ENCODE peak calls at places on chromosomes 4 and X, in nine cellular contexts. One of them, this sample, is unnamed.

GRCh38 chr4:145945431-145946155 is 7.0 kb upstream of the ZNF827 start:
- DNase-seq in stimulated activated CD4-positive, alpha-beta T cell treated with anti-CD3 and anti-CD28 coated beads, Interleukin-12 subunit alpha, Interleukin-12 subunit beta, amount 100 ng/mL, for 4 hours: no peak
- DNase-seq in WTC11: no peak
- DNase-seq in mesenteric fat pad: no peak
- DNase-seq in fibroblast of the aortic adventitia: no peak
- DNase-seq in pons: no peak
- DNase-seq in head of caudate nucleus: no peak
- DNase-seq in MM.1S: no peak
- DNase-seq in CD4-positive, CD25-positive, alpha-beta regulatory T cell: no peak
- DNase-seq in this sample: no peak

GRCh38 chrX:134538316-134538715 is 78.4 kb downstream of the HPRT1 start:
- DNase-seq in stimulated activated CD4-positive, alpha-beta T cell treated with anti-CD3 and anti-CD28 coated beads, Interleukin-12 subunit alpha, Interleukin-12 subunit beta, amount 100 ng/mL, for 4 hours: no peak
- DNase-seq in WTC11: no peak
- DNase-seq in mesenteric fat pad: no peak
- DNase-seq in fibroblast of the aortic adventitia: no peak
- DNase-seq in pons: no peak
- DNase-seq in head of caudate nucleus: no peak
- DNase-seq in MM.1S: no peak
- DNase-seq in CD4-positive, CD25-positive, alpha-beta regulatory T cell: no peak
- DNase-seq in this sample: no peak

GRCh38 chr4:23237771-23238170 is 545.0 kb downstream of the GBA3 start:
- DNase-seq in stimulated activated CD4-positive, alpha-beta T cell treated with anti-CD3 and anti-CD28 coated beads, Interleukin-12 subunit alpha, Interleukin-12 subunit beta, amount 100 ng/mL, for 4 hours: no peak
- DNase-seq in WTC11: no peak
- DNase-seq in mesenteric fat pad: no peak
- DNase-seq in fibroblast of the aortic adventitia: no peak
- DNase-seq in pons: peak; percentile 10
- DNase-seq in head of caudate nucleus: peak; percentile 15
- DNase-seq in MM.1S: no peak
- DNase-seq in CD4-positive, CD25-positive, alpha-beta regulatory T cell: no peak
- DNase-seq in this sample: no peak

GRCh38 chr4:10315638-10316037 is 141.6 kb downstream of the ZNF518B start:
- DNase-seq in stimulated activated CD4-positive, alpha-beta T cell treated with anti-CD3 and anti-CD28 coated beads, Interleukin-12 subunit alpha, Interleukin-12 subunit beta, amount 100 ng/mL, for 4 hours: no peak
- DNase-seq in WTC11: no peak
- DNase-seq in mesenteric fat pad: no peak
- DNase-seq in fibroblast of the aortic adventitia: no peak
- DNase-seq in pons: no peak
- DNase-seq in head of caudate nucleus: no peak
- DNase-seq in MM.1S: no peak
- DNase-seq in CD4-positive, CD25-positive, alpha-beta regulatory T cell: no peak
- DNase-seq in this sample: no peak

GRCh38 chr4:87118826-87119225 is 101.6 kb downstream of the KLHL8 start:
- DNase-seq in stimulated activated CD4-positive, alpha-beta T cell treated with anti-CD3 and anti-CD28 coated beads, Interleukin-12 subunit alpha, Interleukin-12 subunit beta, amount 100 ng/mL, for 4 hours: no peak
- DNase-seq in WTC11: no peak
- DNase-seq in mesenteric fat pad: no peak
- DNase-seq in fibroblast of the aortic adventitia: peak; percentile 68
- DNase-seq in pons: no peak
- DNase-seq in head of caudate nucleus: no peak
- DNase-seq in MM.1S: no peak
- DNase-seq in CD4-positive, CD25-positive, alpha-beta regulatory T cell: no peak
- DNase-seq in this sample: peak; percentile 2

GRCh38 chr4:112170451-112170993 is 25.3 kb downstream of the FAM241A start:
- DNase-seq in stimulated activated CD4-positive, alpha-beta T cell treated with anti-CD3 and anti-CD28 coated beads, Interleukin-12 subunit alpha, Interleukin-12 subunit beta, amount 100 ng/mL, for 4 hours: no peak
- DNase-seq in WTC11: no peak
- DNase-seq in mesenteric fat pad: no peak
- DNase-seq in fibroblast of the aortic adventitia: peak; percentile 89
- DNase-seq in pons: no peak
- DNase-seq in head of caudate nucleus: no peak
- DNase-seq in MM.1S: no peak
- DNase-seq in CD4-positive, CD25-positive, alpha-beta regulatory T cell: no peak
- DNase-seq in this sample: no peak

GRCh38 chr4:602559-602942 is 22.8 kb upstream of the PDE6B start:
- DNase-seq in stimulated activated CD4-positive, alpha-beta T cell treated with anti-CD3 and anti-CD28 coated beads, Interleukin-12 subunit alpha, Interleukin-12 subunit beta, amount 100 ng/mL, for 4 hours: peak; percentile 58
- DNase-seq in WTC11: peak; percentile 99
- DNase-seq in mesenteric fat pad: no peak
- DNase-seq in fibroblast of the aortic adventitia: no peak
- DNase-seq in pons: peak; percentile 23
- DNase-seq in head of caudate nucleus: peak; percentile 70
- DNase-seq in MM.1S: no peak
- DNase-seq in CD4-positive, CD25-positive, alpha-beta regulatory T cell: no peak
- DNase-seq in this sample: no peak

GRCh38 chrX:105701310-105702052 is 120.9 kb upstream of the NRK start:
- DNase-seq in stimulated activated CD4-positive, alpha-beta T cell treated with anti-CD3 and anti-CD28 coated beads, Interleukin-12 subunit alpha, Interleukin-12 subunit beta, amount 100 ng/mL, for 4 hours: no peak
- DNase-seq in WTC11: no peak
- DNase-seq in mesenteric fat pad: no peak
- DNase-seq in fibroblast of the aortic adventitia: peak; percentile 6
- DNase-seq in pons: no peak
- DNase-seq in head of caudate nucleus: no peak
- DNase-seq in MM.1S: peak; percentile 12
- DNase-seq in CD4-positive, CD25-positive, alpha-beta regulatory T cell: no peak
- DNase-seq in this sample: peak; percentile 3

GRCh38 chr4:105709081-105709450 is 482 bp downstream of the GSTCD start:
- DNase-seq in stimulated activated CD4-positive, alpha-beta T cell treated with anti-CD3 and anti-CD28 coated beads, Interleukin-12 subunit alpha, Interleukin-12 subunit beta, amount 100 ng/mL, for 4 hours: no peak
- DNase-seq in WTC11: no peak
- DNase-seq in mesenteric fat pad: no peak
- DNase-seq in fibroblast of the aortic adventitia: peak; percentile 10
- DNase-seq in pons: no peak
- DNase-seq in head of caudate nucleus: no peak
- DNase-seq in MM.1S: peak; percentile 13
- DNase-seq in CD4-positive, CD25-positive, alpha-beta regulatory T cell: no peak
- DNase-seq in this sample: peak; percentile 50

GRCh38 chrX:49037883-49038475 is 5.2 kb downstream of the TFE3 start:
- DNase-seq in stimulated activated CD4-positive, alpha-beta T cell treated with anti-CD3 and anti-CD28 coated beads, Interleukin-12 subunit alpha, Interleukin-12 subunit beta, amount 100 ng/mL, for 4 hours: no peak
- DNase-seq in WTC11: no peak
- DNase-seq in mesenteric fat pad: no peak
- DNase-seq in fibroblast of the aortic adventitia: peak; percentile 48
- DNase-seq in pons: no peak
- DNase-seq in head of caudate nucleus: no peak
- DNase-seq in MM.1S: no peak
- DNase-seq in CD4-positive, CD25-positive, alpha-beta regulatory T cell: no peak
- DNase-seq in this sample: no peak

GRCh38 chrX:147891886-147892285 is 19.8 kb upstream of the FMR1 start:
- DNase-seq in stimulated activated CD4-positive, alpha-beta T cell treated with anti-CD3 and anti-CD28 coated beads, Interleukin-12 subunit alpha, Interleukin-12 subunit beta, amount 100 ng/mL, for 4 hours: no peak
- DNase-seq in WTC11: no peak
- DNase-seq in mesenteric fat pad: no peak
- DNase-seq in fibroblast of the aortic adventitia: peak; percentile 31
- DNase-seq in pons: no peak
- DNase-seq in head of caudate nucleus: no peak
- DNase-seq in MM.1S: no peak
- DNase-seq in CD4-positive, CD25-positive, alpha-beta regulatory T cell: no peak
- DNase-seq in this sample: no peak

GRCh38 chr4:48237996-48238645 is 31.5 kb downstream of the TEC start:
- DNase-seq in stimulated activated CD4-positive, alpha-beta T cell treated with anti-CD3 and anti-CD28 coated beads, Interleukin-12 subunit alpha, Interleukin-12 subunit beta, amount 100 ng/mL, for 4 hours: no peak
- DNase-seq in WTC11: no peak
- DNase-seq in mesenteric fat pad: no peak
- DNase-seq in fibroblast of the aortic adventitia: peak; percentile 21
- DNase-seq in pons: peak; percentile 7
- DNase-seq in head of caudate nucleus: no peak
- DNase-seq in MM.1S: no peak
- DNase-seq in CD4-positive, CD25-positive, alpha-beta regulatory T cell: no peak
- DNase-seq in this sample: peak; percentile 29

GRCh38 chr4:15864771-15865566 is 73.6 kb downstream of the FGFBP1 start:
- DNase-seq in stimulated activated CD4-positive, alpha-beta T cell treated with anti-CD3 and anti-CD28 coated beads, Interleukin-12 subunit alpha, Interleukin-12 subunit beta, amount 100 ng/mL, for 4 hours: no peak
- DNase-seq in WTC11: no peak
- DNase-seq in mesenteric fat pad: no peak
- DNase-seq in fibroblast of the aortic adventitia: peak; percentile 31
- DNase-seq in pons: no peak
- DNase-seq in head of caudate nucleus: no peak
- DNase-seq in MM.1S: no peak
- DNase-seq in CD4-positive, CD25-positive, alpha-beta regulatory T cell: no peak
- DNase-seq in this sample: no peak

GRCh38 chrX:140091276-140091886 is 126.1 kb upstream of the CXorf66 start:
- DNase-seq in stimulated activated CD4-positive, alpha-beta T cell treated with anti-CD3 and anti-CD28 coated beads, Interleukin-12 subunit alpha, Interleukin-12 subunit beta, amount 100 ng/mL, for 4 hours: peak; percentile 14
- DNase-seq in WTC11: peak; percentile 37
- DNase-seq in mesenteric fat pad: no peak
- DNase-seq in fibroblast of the aortic adventitia: no peak
- DNase-seq in pons: no peak
- DNase-seq in head of caudate nucleus: peak; percentile 46
- DNase-seq in MM.1S: no peak
- DNase-seq in CD4-positive, CD25-positive, alpha-beta regulatory T cell: no peak
- DNase-seq in this sample: no peak

GRCh38 chrX:69116077-69116476 is 49.2 kb downstream of the PJA1 start:
- DNase-seq in stimulated activated CD4-positive, alpha-beta T cell treated with anti-CD3 and anti-CD28 coated beads, Interleukin-12 subunit alpha, Interleukin-12 subunit beta, amount 100 ng/mL, for 4 hours: no peak
- DNase-seq in WTC11: no peak
- DNase-seq in mesenteric fat pad: no peak
- DNase-seq in fibroblast of the aortic adventitia: no peak
- DNase-seq in pons: no peak
- DNase-seq in head of caudate nucleus: no peak
- DNase-seq in MM.1S: no peak
- DNase-seq in CD4-positive, CD25-positive, alpha-beta regulatory T cell: no peak
- DNase-seq in this sample: no peak

GRCh38 chr4:100414016-100414790 is 103.6 kb downstream of the EMCN start:
- DNase-seq in stimulated activated CD4-positive, alpha-beta T cell treated with anti-CD3 and anti-CD28 coated beads, Interleukin-12 subunit alpha, Interleukin-12 subunit beta, amount 100 ng/mL, for 4 hours: no peak
- DNase-seq in WTC11: no peak
- DNase-seq in mesenteric fat pad: no peak
- DNase-seq in fibroblast of the aortic adventitia: peak; percentile 65
- DNase-seq in pons: no peak
- DNase-seq in head of caudate nucleus: no peak
- DNase-seq in MM.1S: no peak
- DNase-seq in CD4-positive, CD25-positive, alpha-beta regulatory T cell: no peak
- DNase-seq in this sample: no peak

GRCh38 chr4:161949941-161950725 is 213.7 kb downstream of the FSTL5 start:
- DNase-seq in stimulated activated CD4-positive, alpha-beta T cell treated with anti-CD3 and anti-CD28 coated beads, Interleukin-12 subunit alpha, Interleukin-12 subunit beta, amount 100 ng/mL, for 4 hours: no peak
- DNase-seq in WTC11: no peak
- DNase-seq in mesenteric fat pad: no peak
- DNase-seq in fibroblast of the aortic adventitia: no peak
- DNase-seq in pons: peak; percentile 23
- DNase-seq in head of caudate nucleus: no peak
- DNase-seq in MM.1S: no peak
- DNase-seq in CD4-positive, CD25-positive, alpha-beta regulatory T cell: no peak
- DNase-seq in this sample: no peak

GRCh38 chr4:122278976-122279375 is 99.8 kb upstream of the ADAD1 start:
- DNase-seq in stimulated activated CD4-positive, alpha-beta T cell treated with anti-CD3 and anti-CD28 coated beads, Interleukin-12 subunit alpha, Interleukin-12 subunit beta, amount 100 ng/mL, for 4 hours: no peak
- DNase-seq in WTC11: no peak
- DNase-seq in mesenteric fat pad: no peak
- DNase-seq in fibroblast of the aortic adventitia: no peak
- DNase-seq in pons: no peak
- DNase-seq in head of caudate nucleus: no peak
- DNase-seq in MM.1S: no peak
- DNase-seq in CD4-positive, CD25-positive, alpha-beta regulatory T cell: no peak
- DNase-seq in this sample: no peak

GRCh38 chr4:48831532-48832015 is 686 bp downstream of the OCIAD1 start:
- DNase-seq in stimulated activated CD4-positive, alpha-beta T cell treated with anti-CD3 and anti-CD28 coated beads, Interleukin-12 subunit alpha, Interleukin-12 subunit beta, amount 100 ng/mL, for 4 hours: no peak
- DNase-seq in WTC11: no peak
- DNase-seq in mesenteric fat pad: no peak
- DNase-seq in fibroblast of the aortic adventitia: no peak
- DNase-seq in pons: peak; percentile 27
- DNase-seq in head of caudate nucleus: no peak
- DNase-seq in MM.1S: no peak
- DNase-seq in CD4-positive, CD25-positive, alpha-beta regulatory T cell: no peak
- DNase-seq in this sample: no peak

GRCh38 chr4:101114936-101115372 is 232.4 kb downstream of the PPP3CA start:
- DNase-seq in stimulated activated CD4-positive, alpha-beta T cell treated with anti-CD3 and anti-CD28 coated beads, Interleukin-12 subunit alpha, Interleukin-12 subunit beta, amount 100 ng/mL, for 4 hours: no peak
- DNase-seq in WTC11: no peak
- DNase-seq in mesenteric fat pad: no peak
- DNase-seq in fibroblast of the aortic adventitia: peak; percentile 65
- DNase-seq in pons: peak; percentile 99
- DNase-seq in head of caudate nucleus: no peak
- DNase-seq in MM.1S: no peak
- DNase-seq in CD4-positive, CD25-positive, alpha-beta regulatory T cell: no peak
- DNase-seq in this sample: no peak

GRCh38 chr4:121072080-121072835 is at the start of gene NDNF:
- DNase-seq in stimulated activated CD4-positive, alpha-beta T cell treated with anti-CD3 and anti-CD28 coated beads, Interleukin-12 subunit alpha, Interleukin-12 subunit beta, amount 100 ng/mL, for 4 hours: peak; percentile 49
- DNase-seq in WTC11: peak; percentile 52
- DNase-seq in mesenteric fat pad: no peak
- DNase-seq in fibroblast of the aortic adventitia: peak; percentile 31
- DNase-seq in pons: peak; percentile 10
- DNase-seq in head of caudate nucleus: peak; percentile 34
- DNase-seq in MM.1S: peak; percentile 78
- DNase-seq in CD4-positive, CD25-positive, alpha-beta regulatory T cell: peak; percentile 17
- DNase-seq in this sample: peak; percentile 22

GRCh38 chr4:180372671-180373070 is 1870.5 kb upstream of the TENM3 start:
- DNase-seq in stimulated activated CD4-positive, alpha-beta T cell treated with anti-CD3 and anti-CD28 coated beads, Interleukin-12 subunit alpha, Interleukin-12 subunit beta, amount 100 ng/mL, for 4 hours: no peak
- DNase-seq in WTC11: no peak
- DNase-seq in mesenteric fat pad: no peak
- DNase-seq in fibroblast of the aortic adventitia: no peak
- DNase-seq in pons: no peak
- DNase-seq in head of caudate nucleus: no peak
- DNase-seq in MM.1S: no peak
- DNase-seq in CD4-positive, CD25-positive, alpha-beta regulatory T cell: no peak
- DNase-seq in this sample: no peak

GRCh38 chr4:139129206-139129605 is 47.8 kb downstream of the ELF2 start:
- DNase-seq in stimulated activated CD4-positive, alpha-beta T cell treated with anti-CD3 and anti-CD28 coated beads, Interleukin-12 subunit alpha, Interleukin-12 subunit beta, amount 100 ng/mL, for 4 hours: no peak
- DNase-seq in WTC11: no peak
- DNase-seq in mesenteric fat pad: no peak
- DNase-seq in fibroblast of the aortic adventitia: no peak
- DNase-seq in pons: no peak
- DNase-seq in head of caudate nucleus: no peak
- DNase-seq in MM.1S: no peak
- DNase-seq in CD4-positive, CD25-positive, alpha-beta regulatory T cell: no peak
- DNase-seq in this sample: no peak

GRCh38 chrX:78517124-78517523 is 142.0 kb downstream of the RTL3 start:
- DNase-seq in stimulated activated CD4-positive, alpha-beta T cell treated with anti-CD3 and anti-CD28 coated beads, Interleukin-12 subunit alpha, Interleukin-12 subunit beta, amount 100 ng/mL, for 4 hours: no peak
- DNase-seq in WTC11: no peak
- DNase-seq in mesenteric fat pad: no peak
- DNase-seq in fibroblast of the aortic adventitia: peak; percentile 59
- DNase-seq in pons: no peak
- DNase-seq in head of caudate nucleus: no peak
- DNase-seq in MM.1S: peak; percentile 76
- DNase-seq in CD4-positive, CD25-positive, alpha-beta regulatory T cell: peak; percentile 83
- DNase-seq in this sample: no peak

GRCh38 chr4:185456131-185456530 is 15.4 kb downstream of the CCDC110 start:
- DNase-seq in stimulated activated CD4-positive, alpha-beta T cell treated with anti-CD3 and anti-CD28 coated beads, Interleukin-12 subunit alpha, Interleukin-12 subunit beta, amount 100 ng/mL, for 4 hours: no peak
- DNase-seq in WTC11: no peak
- DNase-seq in mesenteric fat pad: no peak
- DNase-seq in fibroblast of the aortic adventitia: no peak
- DNase-seq in pons: no peak
- DNase-seq in head of caudate nucleus: no peak
- DNase-seq in MM.1S: no peak
- DNase-seq in CD4-positive, CD25-positive, alpha-beta regulatory T cell: no peak
- DNase-seq in this sample: no peak

GRCh38 chr4:146510942-146511341 is 10.8 kb downstream of the SLC10A7 start:
- DNase-seq in stimulated activated CD4-positive, alpha-beta T cell treated with anti-CD3 and anti-CD28 coated beads, Interleukin-12 subunit alpha, Interleukin-12 subunit beta, amount 100 ng/mL, for 4 hours: no peak
- DNase-seq in WTC11: no peak
- DNase-seq in mesenteric fat pad: no peak
- DNase-seq in fibroblast of the aortic adventitia: no peak
- DNase-seq in pons: no peak
- DNase-seq in head of caudate nucleus: no peak
- DNase-seq in MM.1S: no peak
- DNase-seq in CD4-positive, CD25-positive, alpha-beta regulatory T cell: no peak
- DNase-seq in this sample: peak; percentile 3

GRCh38 chr4:59608466-59608865 is 1591.7 kb upstream of the ADGRL3 start:
- DNase-seq in stimulated activated CD4-positive, alpha-beta T cell treated with anti-CD3 and anti-CD28 coated beads, Interleukin-12 subunit alpha, Interleukin-12 subunit beta, amount 100 ng/mL, for 4 hours: no peak
- DNase-seq in WTC11: no peak
- DNase-seq in mesenteric fat pad: no peak
- DNase-seq in fibroblast of the aortic adventitia: peak; percentile 38
- DNase-seq in pons: no peak
- DNase-seq in head of caudate nucleus: no peak
- DNase-seq in MM.1S: no peak
- DNase-seq in CD4-positive, CD25-positive, alpha-beta regulatory T cell: no peak
- DNase-seq in this sample: no peak

GRCh38 chrX:139194571-139195280 is 335.8 kb upstream of the F9 start:
- DNase-seq in stimulated activated CD4-positive, alpha-beta T cell treated with anti-CD3 and anti-CD28 coated beads, Interleukin-12 subunit alpha, Interleukin-12 subunit beta, amount 100 ng/mL, for 4 hours: no peak
- DNase-seq in WTC11: peak; percentile 14
- DNase-seq in mesenteric fat pad: no peak
- DNase-seq in fibroblast of the aortic adventitia: peak; percentile 19
- DNase-seq in pons: no peak
- DNase-seq in head of caudate nucleus: no peak
- DNase-seq in MM.1S: peak; percentile 78
- DNase-seq in CD4-positive, CD25-positive, alpha-beta regulatory T cell: no peak
- DNase-seq in this sample: no peak

GRCh38 chr4:10750714-10751113 is 66.1 kb upstream of the CLNK start:
- DNase-seq in stimulated activated CD4-positive, alpha-beta T cell treated with anti-CD3 and anti-CD28 coated beads, Interleukin-12 subunit alpha, Interleukin-12 subunit beta, amount 100 ng/mL, for 4 hours: no peak
- DNase-seq in WTC11: no peak
- DNase-seq in mesenteric fat pad: no peak
- DNase-seq in fibroblast of the aortic adventitia: peak; percentile 74
- DNase-seq in pons: no peak
- DNase-seq in head of caudate nucleus: no peak
- DNase-seq in MM.1S: no peak
- DNase-seq in CD4-positive, CD25-positive, alpha-beta regulatory T cell: no peak
- DNase-seq in this sample: no peak

GRCh38 chr4:152979731-152980330 is 43.7 kb downstream of the FHDC1 start:
- DNase-seq in stimulated activated CD4-positive, alpha-beta T cell treated with anti-CD3 and anti-CD28 coated beads, Interleukin-12 subunit alpha, Interleukin-12 subunit beta, amount 100 ng/mL, for 4 hours: no peak
- DNase-seq in WTC11: no peak
- DNase-seq in mesenteric fat pad: no peak
- DNase-seq in fibroblast of the aortic adventitia: no peak
- DNase-seq in pons: no peak
- DNase-seq in head of caudate nucleus: no peak
- DNase-seq in MM.1S: no peak
- DNase-seq in CD4-positive, CD25-positive, alpha-beta regulatory T cell: no peak
- DNase-seq in this sample: no peak

GRCh38 chr4:139666735-139667266 is 1.2 kb downstream of the MGST2 start:
- DNase-seq in stimulated activated CD4-positive, alpha-beta T cell treated with anti-CD3 and anti-CD28 coated beads, Interleukin-12 subunit alpha, Interleukin-12 subunit beta, amount 100 ng/mL, for 4 hours: no peak
- DNase-seq in WTC11: no peak
- DNase-seq in mesenteric fat pad: no peak
- DNase-seq in fibroblast of the aortic adventitia: peak; percentile 52
- DNase-seq in pons: peak; percentile 61
- DNase-seq in head of caudate nucleus: no peak
- DNase-seq in MM.1S: no peak
- DNase-seq in CD4-positive, CD25-positive, alpha-beta regulatory T cell: no peak
- DNase-seq in this sample: peak; percentile 75

This sample was measured in Kasumi-1.